ENCODE peak calls at places on chromosomes 11 and 22, in seven cellular contexts. B, K, M, Q, O, F and N are unnamed samples.

GRCh38 chr11:114158886-114159285 is 99.4 kb downstream of the ZBTB16 start:
- DNase-seq in B (no peak), K (no peak), M (no peak), Q (no peak), O (peak; percentile 66), F (peak; percentile 56), N (no peak)

GRCh38 chr11:32431657-32432056 is 3.7 kb downstream of the WT1 start:
- DNase-seq in B (no peak), K (no peak), M (no peak), Q (no peak), O (no peak), F (no peak), N (no peak)

GRCh38 chr22:50625131-50625567 is 2.8 kb downstream of the ARSA start:
- DNase-seq in B (no peak), K (no peak), M (no peak), Q (no peak), O (no peak), F (no peak), N (no peak)

GRCh38 chr11:114257621-114258558 is 38.3 kb upstream of the NNMT start:
- DNase-seq in B (peak; percentile 59), K (no peak), M (peak; percentile 30), Q (no peak), O (no peak), F (no peak), N (no peak)

GRCh38 chr11:85647078-85647477 is 689 bp upstream of the TMEM126A start:
- DNase-seq in B (no peak), K (no peak), M (peak; percentile 34), Q (no peak), O (no peak), F (no peak), N (no peak)

GRCh38 chr11:518463-519202 is 11.6 kb upstream of the RNH1 start:
- DNase-seq in B (peak; percentile 96), K (peak; percentile 85), M (peak; percentile 99), Q (peak; percentile 94), O (peak; percentile 95), F (peak; percentile 89), N (no peak)

GRCh38 chr11:123760894-123761293 is 6.6 kb upstream of the OR6X1 start:
- DNase-seq in B (no peak), K (no peak), M (no peak), Q (no peak), O (no peak), F (no peak), N (no peak)

GRCh38 chr22:20043997-20044342 is 23.1 kb downstream of the TANGO2 start:
- DNase-seq in B (no peak), K (no peak), M (no peak), Q (no peak), O (no peak), F (no peak), N (no peak)

GRCh38 chr11:86869966-86870570 is 69.7 kb downstream of the PRSS23 start:
- DNase-seq in B (peak; percentile 88), K (peak; percentile 41), M (peak; percentile 88), Q (peak; percentile 47), O (peak; percentile 58), F (peak; percentile 63), N (peak; percentile 34)

GRCh38 chr11:36041988-36042606 is 98.2 kb downstream of the LDLRAD3 start:
- DNase-seq in B (peak; percentile 41), K (no peak), M (peak; percentile 26), Q (no peak), O (peak; percentile 16), F (no peak), N (no peak)

GRCh38 chr22:19169002-19169946 is 9.3 kb downstream of the SLC25A1 start:
- DNase-seq in B (peak; percentile 33), K (no peak), M (peak; percentile 41), Q (no peak), O (no peak), F (no peak), N (no peak)

GRCh38 chr11:117725048-117725734 is 71.8 kb downstream of the DSCAML1 start:
- DNase-seq in B (no peak), K (no peak), M (no peak), Q (no peak), O (no peak), F (no peak), N (no peak)

GRCh38 chr22:26597026-26597425 is 7.1 kb upstream of the TPST2 start:
- DNase-seq in B (no peak), K (no peak), M (no peak), Q (no peak), O (no peak), F (no peak), N (no peak)

GRCh38 chr11:94653561-94653960 is 86.4 kb downstream of the PIWIL4 start:
- DNase-seq in B (no peak), K (no peak), M (no peak), Q (no peak), O (no peak), F (no peak), N (no peak)
- H3K9ac ChIP-seq in B (no peak overlapping the region), K (no peak overlapping the region), M (no peak overlapping the region), Q (no peak overlapping the region), O (no peak overlapping the region), F (no peak overlapping the region), N (no peak overlapping the region)

DNA sequence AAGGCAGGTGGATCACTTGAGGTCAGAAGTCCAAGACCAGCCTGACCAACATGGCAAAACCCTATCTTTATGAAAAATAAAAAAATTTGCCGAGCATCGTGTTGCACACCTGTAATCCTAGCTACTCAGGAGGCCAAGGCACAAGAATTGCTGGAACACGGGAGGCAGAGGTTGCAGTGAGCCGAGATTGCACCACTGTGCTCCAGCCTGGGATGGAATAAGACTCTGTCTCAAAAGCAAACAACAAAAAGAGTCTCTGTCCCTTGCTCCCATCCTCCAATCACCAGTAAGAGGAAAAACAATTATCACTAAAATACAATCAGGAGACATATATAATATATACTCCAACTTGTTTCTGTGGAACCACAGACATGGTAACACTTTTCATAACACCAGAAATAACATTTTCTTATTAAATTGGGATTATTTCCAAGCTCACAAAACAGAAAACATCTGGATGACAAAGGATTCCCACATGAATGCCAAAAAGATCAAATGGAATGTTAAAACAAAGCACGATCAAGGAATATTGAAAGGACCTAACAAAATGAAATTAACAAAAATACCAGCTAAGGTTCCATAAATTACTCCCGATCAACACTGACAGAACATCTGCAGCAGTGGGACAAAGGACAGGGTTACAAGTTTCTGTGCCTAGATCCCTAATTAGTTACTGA is 15.2 kb downstream of the FCHSD2 start:
- DNase-seq in B (peak; percentile 48), K (no peak), M (peak; percentile 20), Q (no peak), O (no peak), F (no peak), N (no peak)
- H3K9ac ChIP-seq in B (no peak overlapping the region), K (no peak overlapping the region), M (no peak overlapping the region), Q (no peak overlapping the region), O (no peak overlapping the region), F (no peak overlapping the region), N (no peak overlapping the region)

DNA sequence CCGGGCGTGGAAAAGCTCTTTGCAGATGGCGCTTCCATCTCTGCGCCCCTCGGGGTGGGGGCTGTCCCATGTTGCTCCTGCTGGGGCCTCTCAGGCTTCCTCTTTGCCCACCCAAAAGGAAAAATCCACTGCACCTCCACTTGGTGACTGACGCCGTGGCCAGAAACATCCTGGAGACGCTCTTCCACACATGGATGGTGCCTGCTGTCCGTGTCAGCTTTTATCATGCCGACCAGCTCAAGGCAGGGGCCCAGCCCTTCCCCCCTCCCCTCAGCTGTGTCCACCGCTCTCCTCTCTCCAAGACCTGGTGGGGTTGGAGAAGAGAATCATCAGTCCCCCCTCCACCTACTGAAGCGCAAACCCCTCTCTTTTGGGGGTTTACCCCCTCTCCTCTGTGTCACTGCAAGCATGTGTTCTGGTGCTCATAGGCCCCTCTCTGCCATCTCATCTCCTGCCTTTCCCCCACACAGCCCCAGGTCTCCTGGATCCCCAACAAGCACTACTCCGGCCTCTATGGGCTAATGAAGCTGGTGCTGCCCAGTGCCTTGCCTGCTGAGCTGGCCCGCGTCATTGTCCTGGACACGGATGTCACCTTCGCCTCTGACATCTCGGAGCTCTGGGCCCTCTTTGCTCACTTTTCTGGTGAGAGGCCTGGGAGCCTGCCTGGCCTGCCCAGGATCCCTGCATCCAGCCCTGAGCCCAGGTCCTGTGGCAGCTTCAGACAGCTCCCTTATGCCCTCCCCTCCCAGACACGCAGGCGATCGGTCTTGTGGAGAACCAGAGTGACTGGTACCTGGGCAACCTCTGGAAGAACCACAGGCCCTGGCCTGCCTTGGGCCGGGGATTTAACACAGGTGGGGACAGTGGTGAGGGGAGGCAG is 1.8 kb downstream of the LARGE2 start:
- DNase-seq in B (no peak), K (no peak), M (no peak), Q (no peak), O (no peak), F (no peak), N (no peak)
- H3K9ac ChIP-seq in B (no peak overlapping the region), K (peak overlapping the region; percentile 84), M (no peak overlapping the region), Q (no peak overlapping the region), O (no peak overlapping the region), F (no peak overlapping the region), N (no peak overlapping the region)

GRCh38 chr11:73360743-73361369 is 15.3 kb upstream of the RELT start:
- DNase-seq in B (no peak), K (no peak), M (no peak), Q (no peak), O (no peak), F (no peak), N (no peak)

GRCh38 chr11:73361953-73362776 is 14.0 kb upstream of the RELT start:
- DNase-seq in B (no peak), K (peak; percentile 32), M (no peak), Q (no peak), O (no peak), F (no peak), N (no peak)

GRCh38 chr11:73359341-73359740 is 16.9 kb upstream of the RELT start:
- DNase-seq in B (no peak), K (no peak), M (peak; percentile 89), Q (no peak), O (no peak), F (peak; percentile 22), N (no peak)

GRCh38 chr11:73358071-73358470 is 18.1 kb upstream of the RELT start:
- DNase-seq in B (no peak), K (no peak), M (peak; percentile 64), Q (peak; percentile 42), O (no peak), F (peak; percentile 56), N (no peak)

DNA sequence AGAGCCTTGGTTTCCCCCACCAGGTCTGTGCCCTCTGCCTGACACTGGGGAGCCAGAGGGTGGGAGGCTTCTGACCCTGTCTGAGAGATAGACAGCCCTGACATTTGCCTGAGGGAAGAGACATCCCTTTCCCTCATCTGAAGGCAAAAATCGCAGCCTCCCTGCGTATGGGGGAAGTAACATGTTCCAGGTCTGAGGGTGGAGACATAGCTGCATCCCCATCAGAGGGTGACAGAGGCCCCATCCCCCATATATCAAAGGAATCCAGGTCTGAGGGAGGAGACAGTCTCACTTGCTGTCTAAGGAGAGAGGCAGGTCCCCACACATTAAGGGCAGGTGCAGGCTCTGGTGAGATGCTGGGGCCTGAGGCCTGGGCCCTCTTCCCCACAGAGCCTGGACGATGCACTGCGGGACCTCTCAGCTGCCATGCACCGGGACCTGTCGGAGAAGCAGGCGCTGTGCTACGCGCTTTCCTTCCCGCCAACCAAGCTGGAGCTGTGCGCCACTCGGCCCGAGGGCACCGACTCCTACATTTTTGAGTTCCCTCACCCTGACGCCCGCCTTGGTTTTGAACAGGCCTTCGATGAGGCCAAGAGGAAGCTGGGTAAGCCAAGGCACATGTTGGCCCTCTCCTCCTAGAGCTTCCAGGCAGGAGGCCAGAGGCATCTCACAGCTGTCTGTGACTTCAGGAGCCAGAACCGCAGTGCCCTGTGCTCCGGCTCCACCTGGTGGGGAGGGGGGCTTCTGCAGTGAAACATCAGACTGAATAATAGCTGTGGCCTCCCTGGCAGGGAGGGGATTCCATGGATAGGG is 16.1 kb upstream of the RELT start:
- DNase-seq in B (no peak), K (no peak), M (peak; percentile 61), Q (peak; percentile 39), O (peak; percentile 66), F (peak; percentile 49), N (peak; percentile 67)
- H3K9ac ChIP-seq in B (peak overlapping the region; percentile 75), K (no peak overlapping the region), M (peak overlapping the region; percentile 73), Q (no peak overlapping the region), O (no peak overlapping the region), F (no peak overlapping the region), N (no peak overlapping the region)

GRCh38 chr11:79437981-79438630 is 2.7 kb downstream of the TENM4 start:
- DNase-seq in B (peak; percentile 34), K (no peak), M (peak; percentile 38), Q (peak; percentile 70), O (no peak), F (peak; percentile 63), N (no peak)
- H3K9ac ChIP-seq in B (peak overlapping the region; percentile 87), K (no peak overlapping the region), M (no peak overlapping the region), Q (peak overlapping the region; percentile 92), O (no peak overlapping the region), F (peak overlapping the region; percentile 60), N (no peak overlapping the region)